ENCODE peak calls at places on chromosomes 1 and 21, in ten cellular contexts. N, E, H, K, Z, Q, R, W, S and A are unnamed samples.

GRCh38 chr1:62962794-62963776 is 179.2 kb downstream of the ATG4C start:
- DNase-seq in N (peak; percentile 61), E (peak; percentile 14), H (peak; percentile 24), K (peak; percentile 3), Z (peak; percentile 88), Q (peak; percentile 95), R (peak; percentile 51), W (peak; percentile 84), S (peak; percentile 31), A (no peak)

GRCh38 chr1:80535446-80535845 is 1265.3 kb upstream of the ADGRL2 start:
- DNase-seq in N (no peak), E (no peak), H (no peak), K (no peak), Z (no peak), Q (peak; percentile 5), R (no peak), W (no peak), S (peak; percentile 8), A (no peak)

GRCh38 chr1:18041107-18041506 is 66.5 kb upstream of the IGSF21 start:
- DNase-seq in N (no peak), E (no peak), H (no peak), K (no peak), Z (no peak), Q (no peak), R (no peak), W (no peak), S (no peak), A (no peak)

GRCh38 chr1:20486457-20487235 is 636 bp upstream of the CAMK2N1 start:
- DNase-seq in N (peak; percentile 86), E (peak; percentile 61), H (peak; percentile 80), K (peak; percentile 48), Z (peak; percentile 78), Q (peak; percentile 90), R (no peak), W (peak; percentile 88), S (peak; percentile 75), A (no peak)

GRCh38 chr21:41701749-41702148 is 65.1 kb downstream of the RIPK4 start:
- DNase-seq in N (no peak), E (peak; percentile 8), H (no peak), K (no peak), Z (peak; percentile 49), Q (no peak), R (no peak), W (no peak), S (no peak), A (no peak)

GRCh38 chr1:56301791-56302190 is 277.6 kb downstream of the PLPP3 start:
- DNase-seq in N (no peak), E (peak; percentile 95), H (peak; percentile 89), K (peak; percentile 95), Z (no peak), Q (no peak), R (no peak), W (no peak), S (peak; percentile 13), A (no peak)

GRCh38 chr1:204323887-204324286 is 35.8 kb downstream of the PLEKHA6 start:
- DNase-seq in N (no peak), E (peak; percentile 88), H (peak; percentile 81), K (peak; percentile 65), Z (no peak), Q (no peak), R (no peak), W (no peak), S (peak; percentile 45), A (peak; percentile 65)

GRCh38 chr1:15205586-15206346 is 41.3 kb upstream of the FHAD1 start:
- DNase-seq in N (no peak), E (no peak), H (no peak), K (no peak), Z (no peak), Q (no peak), R (no peak), W (no peak), S (no peak), A (no peak)

DNA sequence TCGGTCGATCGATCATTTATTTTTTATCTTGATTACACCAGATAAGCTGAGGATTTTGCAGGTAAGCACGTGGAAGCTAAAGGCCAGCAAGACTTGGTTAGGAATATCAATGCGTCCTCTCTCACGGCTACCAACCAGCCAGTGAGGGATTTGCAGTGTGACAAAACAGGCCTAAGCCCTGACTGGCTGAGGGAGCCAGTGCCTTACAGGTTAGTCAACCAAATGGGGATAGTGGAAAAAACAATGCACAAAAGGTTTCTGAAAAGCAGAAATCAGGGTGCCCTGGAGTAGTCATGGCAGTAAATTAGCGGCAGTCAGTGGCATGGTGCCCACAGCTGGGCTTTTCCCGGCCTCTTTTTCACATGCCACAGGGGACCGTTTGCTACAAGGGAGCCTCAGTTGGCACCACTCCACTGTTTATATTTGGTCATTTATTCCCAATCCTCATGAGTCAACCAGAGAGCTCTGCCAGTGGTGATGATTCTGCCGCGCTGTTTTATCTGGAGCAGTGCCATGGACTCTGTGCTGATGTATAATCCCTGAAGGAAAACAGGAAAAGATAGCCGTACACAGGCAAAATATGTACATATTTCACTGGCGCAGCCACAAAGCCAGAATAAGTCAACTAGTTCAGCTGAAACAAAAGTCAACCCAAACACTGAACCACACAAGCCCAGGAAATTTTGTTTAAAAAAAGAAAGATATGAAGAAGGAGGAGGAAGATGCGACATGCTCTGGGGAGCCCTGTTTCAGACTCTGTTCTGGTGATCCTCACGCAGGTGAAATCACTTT is 167.7 kb downstream of the RHOU start:
- DNase-seq in N (no peak), E (peak; percentile 99), H (peak; percentile 96), K (peak; percentile 97), Z (no peak), Q (no peak), R (no peak), W (peak; percentile 22), S (peak; percentile 90), A (peak; percentile 2)
- H3K4me2 ChIP-seq in N (no peak overlapping the region), E (peak overlapping the region; percentile 16), H (peak overlapping the region; percentile 21), K (peak overlapping the region; percentile 69), Z (no peak overlapping the region), Q (no peak overlapping the region), R (no peak overlapping the region), W (no peak overlapping the region), S (peak overlapping the region; percentile 81), A (no peak overlapping the region)

DNA sequence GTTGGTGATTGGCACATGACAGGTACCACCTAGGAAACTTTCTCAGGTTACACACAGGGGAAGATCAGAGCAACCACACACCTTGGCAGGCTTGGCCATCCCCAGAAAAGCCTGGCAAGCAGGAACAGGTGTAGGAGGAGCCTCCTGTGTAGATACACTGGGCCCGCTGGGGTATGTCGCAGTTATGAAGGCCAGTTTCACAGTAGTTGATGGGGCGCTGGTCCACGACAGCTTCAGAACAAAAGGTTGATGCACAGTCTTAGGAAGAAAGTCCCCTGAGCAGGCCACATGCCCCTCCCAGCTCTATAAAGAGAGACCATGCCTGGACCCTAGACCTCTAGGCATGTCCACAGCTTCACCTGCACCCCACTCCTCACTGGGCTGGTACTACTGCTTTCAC is 51.6 kb downstream of the NID1 start:
- DNase-seq in N (no peak), E (no peak), H (no peak), K (no peak), Z (no peak), Q (no peak), R (no peak), W (no peak), S (no peak), A (no peak)
- H3K4me1 ChIP-seq in N (no peaks in the 10 kb centered on the region), E (peaks cover 14% of the 10 kb centered on the region), H (peaks cover 1% of the 10 kb centered on the region), K (peaks cover 2% of the 10 kb centered on the region), Z (no peaks in the 10 kb centered on the region), Q (no peaks in the 10 kb centered on the region), R (no peaks in the 10 kb centered on the region), W (no peaks in the 10 kb centered on the region), S (peaks cover 25% of the 10 kb centered on the region), A (peaks cover 26% of the 10 kb centered on the region)

GRCh38 chr1:85577421-85578320 is 2.9 kb upstream of the CCN1 start:
- DNase-seq in N (no peak), E (no peak), H (peak; percentile 91), K (no peak), Z (peak; percentile 65), Q (peak; percentile 52), R (no peak), W (peak; percentile 60), S (peak; percentile 61), A (no peak)

GRCh38 chr1:85580046-85580411 is 532 bp upstream of the CCN1 start:
- DNase-seq in N (no peak), E (peak; percentile 83), H (peak; percentile 76), K (peak; percentile 84), Z (no peak), Q (peak; percentile 71), R (no peak), W (peak; percentile 56), S (peak; percentile 57), A (no peak)

GRCh38 chr1:85581138-85581801 is 709 bp downstream of the CCN1 start:
- DNase-seq in N (peak; percentile 65), E (peak; percentile 69), H (peak; percentile 74), K (peak; percentile 86), Z (peak; percentile 87), Q (peak; percentile 68), R (peak; percentile 73), W (peak; percentile 82), S (peak; percentile 76), A (no peak)

GRCh38 chr1:85578321-85579295 is 2.0 kb upstream of the CCN1 start:
- DNase-seq in N (no peak), E (peak; percentile 98), H (peak; percentile 95), K (peak; percentile 99), Z (no peak), Q (peak; percentile 54), R (no peak), W (peak; percentile 29), S (peak; percentile 66), A (no peak)

GRCh38 chr1:85579619-85580018 is 942 bp upstream of the CCN1 start:
- DNase-seq in N (peak; percentile 47), E (peak; percentile 79), H (peak; percentile 58), K (peak; percentile 78), Z (peak; percentile 73), Q (peak; percentile 51), R (no peak), W (peak; percentile 60), S (peak; percentile 48), A (no peak)
- H3K4me2 ChIP-seq in N (peak overlapping the region; percentile 73), E (peak overlapping the region; percentile 80), H (peak overlapping the region; percentile 74), K (peak overlapping the region; percentile 93), Z (peak overlapping the region; percentile 2), Q (peak overlapping the region; percentile 99), R (no peak overlapping the region), W (peak overlapping the region; percentile 98), S (peak overlapping the region; percentile 90), A (peak overlapping the region; percentile 94)

GRCh38 chr1:229557214-229557850 is 1.2 kb downstream of the ABCB10 start:
- DNase-seq in N (no peak), E (peak; percentile 34), H (peak; percentile 53), K (no peak), Z (no peak), Q (no peak), R (peak; percentile 79), W (no peak), S (no peak), A (no peak)

GRCh38 chr1:229558460-229559335 is at the start of gene ABCB10:
- DNase-seq in N (peak; percentile 98), E (peak; percentile 96), H (peak; percentile 97), K (peak; percentile 94), Z (peak; percentile 98), Q (peak; percentile 98), R (peak; percentile 100), W (peak; percentile 97), S (peak; percentile 98), A (peak; percentile 73)

GRCh38 chr1:229554886-229555621 is 3.5 kb downstream of the ABCB10 start:
- DNase-seq in N (no peak), E (no peak), H (no peak), K (no peak), Z (peak; percentile 2), Q (no peak), R (peak; percentile 56), W (no peak), S (no peak), A (no peak)

GRCh38 chr1:229557913-229558414 is 543 bp downstream of the ABCB10 start:
- DNase-seq in N (peak; percentile 33), E (no peak), H (peak; percentile 39), K (no peak), Z (peak; percentile 48), Q (peak; percentile 51), R (peak; percentile 54), W (peak; percentile 70), S (peak; percentile 40), A (no peak)

GRCh38 chr1:229556551-229556950 is 2.0 kb downstream of the ABCB10 start:
- DNase-seq in N (no peak), E (no peak), H (peak; percentile 17), K (no peak), Z (no peak), Q (no peak), R (no peak), W (no peak), S (no peak), A (no peak)
- H3K4me1 ChIP-seq in N (peaks cover 19% of the 10 kb centered on the region), E (peaks cover 11% of the 10 kb centered on the region), H (peaks cover 5% of the 10 kb centered on the region), K (peaks cover 7% of the 10 kb centered on the region), Z (no peaks in the 10 kb centered on the region), Q (peaks cover 7% of the 10 kb centered on the region), R (peaks cover 20% of the 10 kb centered on the region), W (no peaks in the 10 kb centered on the region), S (peaks cover 17% of the 10 kb centered on the region), A (peaks cover 11% of the 10 kb centered on the region)